ENCODE peak calls at places on chromosomes 13 and 19, in four cellular contexts. W is fibroblast of the aortic adventitia, N is choroid plexus epithelial cell, K is cardiac muscle cell. O is an unnamed sample.

GRCh38 chr13:41827507-41828213 is 133.2 kb downstream of the VWA8 start:
- DNase-seq in W (peak), N (peak), K (no peak), O (no peak)

GRCh38 chr19:46967578-46968018 is 52.0 kb upstream of the NPAS1 start:
- DNase-seq in N (no peak), W (peak), K (no peak), O (peak)

GRCh38 chr19:18436651-18437478 is 1.1 kb downstream of the ISYNA1 start:
- DNase-seq in W (peak), N (peak), K (peak), O (peak)

GRCh38 chr19:17933414-17934129 is 757 bp downstream of the CCDC124 start:
- DNase-seq in W (peak), K (no peak), N (peak), O (no peak)

GRCh38 chr19:16911046-16911445 is 22.2 kb downstream of the F2RL3 start:
- DNase-seq in K (no peak), N (no peak), W (no peak), O (no peak)

GRCh38 chr13:50236898-50237318 is 221.7 kb downstream of the KCNRG start:
- DNase-seq in N (peak), W (peak), K (no peak), O (peak)

GRCh38 chr13:28117689-28118377 is 17.5 kb upstream of the FLT3 start:
- DNase-seq in K (no peak), W (peak), N (peak), O (no peak)

GRCh38 chr13:40442826-40443225 is 223.6 kb downstream of the FOXO1 start:
- DNase-seq in W (no peak), N (no peak), K (no peak), O (no peak)

GRCh38 chr19:35023428-35023827 is 6.8 kb upstream of the SCN1B start:
- DNase-seq in W (no peak), K (no peak), N (no peak), O (no peak)

GRCh38 chr19:2517881-2518601 is 42.1 kb downstream of the GADD45B start:
- DNase-seq in N (peak), K (peak), W (no peak), O (no peak)

GRCh38 chr19:16381756-16382401 is 57.3 kb downstream of the KLF2 start:
- DNase-seq in K (peak), W (peak), N (no peak), O (no peak)

GRCh38 chr19:15199652-15200574 is 882 bp downstream of the NOTCH3 start:
- DNase-seq in W (no peak), K (peak), N (no peak), O (no peak)

GRCh38 chr13:80132741-80133601 is 208.0 kb downstream of the SPRY2 start:
- DNase-seq in K (peak), N (peak), W (peak), O (no peak)

GRCh38 chr19:51511353-51511752 is 9.8 kb upstream of the SIGLEC12 start:
- DNase-seq in W (no peak), N (peak), K (no peak), O (peak)

GRCh38 chr13:41941174-41941573 is 19.7 kb downstream of the VWA8 start:
- DNase-seq in W (no peak), N (peak), K (peak), O (no peak)

GRCh38 chr19:47447470-47448359 is 24.0 kb downstream of the SLC8A2 start:
- DNase-seq in K (peak), W (peak), N (no peak), O (peak)

GRCh38 chr19:14003279-14004051 is 2.7 kb downstream of the RFX1 start:
- DNase-seq in K (no peak), W (peak), N (no peak), O (peak)

GRCh38 chr13:66794340-66795031 is 435.6 kb downstream of the PCDH9 start:
- DNase-seq in K (no peak), W (no peak), N (no peak), O (no peak)

GRCh38 chr13:38763446-38764381 is 76.8 kb downstream of the FREM2 start:
- DNase-seq in N (peak), K (peak), W (peak), O (peak)

GRCh38 chr13:111034811-111035210 is 80.3 kb upstream of the ARHGEF7 start:
- DNase-seq in K (no peak), N (peak), W (peak), O (no peak)

GRCh38 chr13:105353654-105354053 is 1181.8 kb downstream of the EFNB2 start:
- DNase-seq in W (no peak), K (no peak), N (no peak), O (no peak)

GRCh38 chr19:17234911-17235617 is 9.0 kb downstream of the OCEL1 start:
- DNase-seq in W (peak), N (peak), K (peak), O (peak)

GRCh38 chr19:43464089-43464775 is 1.2 kb downstream of the LYPD3 start:
- DNase-seq in K (peak), W (no peak), N (no peak), O (no peak)

GRCh38 chr19:8459520-8460260 is 14.9 kb downstream of the HNRNPM start:
- DNase-seq in W (peak), N (peak), K (no peak), O (no peak)

GRCh38 chr19:49213791-49214190 is 56.2 kb downstream of the TRPM4 start:
- DNase-seq in K (no peak), N (no peak), W (no peak), O (no peak)

GRCh38 chr13:82698383-82698782 is 1183.9 kb downstream of the SLITRK1 start:
- DNase-seq in W (no peak), N (no peak), K (no peak), O (no peak)

GRCh38 chr13:99221567-99222239 is 21.0 kb downstream of the UBAC2 start:
- DNase-seq in N (no peak), W (no peak), K (no peak), O (no peak)

GRCh38 chr13:48110930-48111721 is 16.2 kb upstream of the MED4 start:
- DNase-seq in W (peak), K (no peak), N (peak), O (no peak)

GRCh38 chr13:85864963-85865530 is 65.8 kb upstream of the SLITRK6 start:
- DNase-seq in W (no peak), N (peak), K (peak), O (peak)

GRCh38 chr19:47633996-47634395 is 25.1 kb downstream of the BICRA start:
- DNase-seq in N (no peak), W (no peak), K (no peak), O (no peak)

GRCh38 chr19:5719274-5719960 is 529 bp downstream of the LONP1 start:
- DNase-seq in N (peak), K (peak), W (peak), O (peak)

GRCh38 chr19:46384396-46384795 is 29.0 kb downstream of the CCDC8 start:
- DNase-seq in K (no peak), W (no peak), N (no peak), O (no peak)

GRCh38 chr13:78630509-78630908 is 27.2 kb upstream of the POU4F1 start:
- DNase-seq in N (no peak), K (no peak), W (no peak), O (no peak)

GRCh38 chr13:37348916-37349653 is 243.6 kb upstream of the CSNK1A1L start:
- DNase-seq in W (no peak), N (no peak), K (no peak), O (no peak)

GRCh38 chr13:19173752-19174151 is 7.9 kb downstream of the TUBA3C start:
- DNase-seq in W (no peak), K (no peak), N (no peak), O (no peak)

GRCh38 chr13:74715718-74716117 is 581.5 kb upstream of the KLF12 start:
- DNase-seq in K (no peak), N (no peak), W (no peak), O (no peak)

GRCh38 chr19:58218899-58219298 is 9.8 kb upstream of the ZNF544 start:
- DNase-seq in N (peak), K (peak), W (no peak), O (peak)

GRCh38 chr13:72556945-72557344 is 170.5 kb downstream of the MZT1 start:
- DNase-seq in N (no peak), W (no peak), K (no peak), O (no peak)

DNA sequence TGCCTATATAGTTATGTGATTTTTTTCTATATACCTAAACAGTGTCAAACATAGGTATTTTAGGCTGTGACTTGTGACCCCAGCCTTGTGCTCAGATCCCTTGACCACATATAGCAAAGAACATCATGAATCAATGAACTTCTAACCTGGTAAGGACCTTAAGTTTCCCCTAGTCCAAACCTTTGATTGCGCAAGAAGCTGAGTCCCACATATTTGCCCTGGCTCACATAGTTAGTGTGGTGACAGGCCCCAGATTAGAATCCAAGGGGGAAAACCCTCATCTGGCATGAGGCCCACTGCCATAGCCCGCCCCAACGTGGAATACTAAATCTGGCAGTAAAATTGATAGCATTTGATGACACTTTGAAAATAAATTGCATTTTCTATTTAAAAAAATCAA is 171.8 kb downstream of the MZT1 start:
- DNase-seq in W (no peak), K (no peak), N (no peak), O (no peak)
- TF ChIP-seq CTCF in W (no peak), K (no peak), N (no peak), O (no peak)

DNA sequence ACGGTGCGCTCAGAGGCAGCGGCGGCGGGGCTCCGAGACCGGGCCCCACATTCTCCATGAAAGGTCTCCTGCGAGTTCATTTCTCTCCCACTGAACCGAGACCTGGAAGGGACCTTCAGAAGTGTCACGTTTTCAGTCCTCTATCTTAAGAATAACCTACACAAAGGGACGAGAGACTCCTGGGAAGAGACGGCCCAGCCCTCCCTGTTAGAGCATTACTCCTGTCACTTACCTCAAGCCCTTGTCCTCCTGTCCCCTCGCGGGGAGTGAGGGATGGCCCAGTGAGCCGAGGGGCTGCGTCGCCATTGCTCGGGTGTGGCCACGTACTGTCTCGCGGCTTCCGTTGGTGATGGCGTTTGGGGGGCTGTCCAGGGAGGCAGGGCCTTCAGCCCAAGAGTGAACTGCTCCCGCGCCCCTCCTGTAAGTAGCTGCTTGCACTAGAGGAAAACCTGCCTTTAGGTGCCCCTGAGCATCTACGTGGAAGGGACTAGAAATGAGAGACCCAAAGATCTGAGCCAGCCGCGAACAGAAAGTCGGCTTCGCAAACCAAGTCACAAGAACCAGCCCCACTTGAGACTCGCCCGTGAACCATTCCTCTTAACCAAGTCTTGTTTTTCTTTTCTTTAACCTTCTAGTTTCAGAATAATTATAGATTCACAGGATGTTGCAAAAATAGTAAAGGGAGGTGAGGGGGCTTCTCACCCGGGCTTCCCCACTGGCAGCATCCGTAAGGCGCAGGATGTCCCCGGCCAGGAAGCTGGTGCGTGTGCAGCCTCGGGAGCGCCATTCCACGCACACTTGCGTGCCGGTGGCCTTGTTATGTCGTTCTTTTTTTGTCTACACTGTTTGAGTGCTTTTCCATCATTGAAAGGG is 21.1 kb upstream of the NDUFS7 start:
- DNase-seq in N (no peak), W (no peak), K (no peak), O (no peak)
- H3K4me3 ChIP-seq in N (no peak), W (no peak), K (no peak), O (no peak)

GRCh38 chr19:10551698-10552301 is 8.1 kb downstream of the ATG4D start:
- DNase-seq in N (peak), W (peak), K (no peak), O (peak)
- TF ChIP-seq CTCF in N (peak), W (peak), K (peak), O (no peak)

GRCh38 chr19:55149078-55150003 is at the start of gene TNNT1:
- DNase-seq in W (no peak), N (no peak), K (peak), O (no peak)
- H3K4me3 ChIP-seq in W (no peak), N (no peak), K (no peak), O (no peak)

GRCh38 chr13:52797176-52797575 is 51.3 kb downstream of the PCDH8 start:
- DNase-seq in K (no peak), N (no peak), W (no peak), O (no peak)
- TF ChIP-seq CTCF in K (no peak), N (no peak), W (no peak), O (no peak)

GRCh38 chr19:36059180-36059910 is 4.6 kb downstream of the WDR62 start:
- DNase-seq in N (no peak), K (no peak), W (no peak), O (no peak)

GRCh38 chr19:36058481-36059179 is 3.9 kb downstream of the WDR62 start:
- DNase-seq in N (no peak), K (no peak), W (no peak), O (no peak)

GRCh38 chr19:36064829-36065228 is 10.1 kb downstream of the WDR62 start:
- DNase-seq in W (no peak), K (no peak), N (no peak), O (no peak)

GRCh38 chr19:36060430-36060829 is 5.7 kb downstream of the WDR62 start:
- DNase-seq in N (peak), K (peak), W (peak), O (peak)

GRCh38 chr19:36061367-36061766 is 6.7 kb downstream of the WDR62 start:
- DNase-seq in K (no peak), W (no peak), N (no peak), O (no peak)
- H3K4me3 ChIP-seq in K (no peak), W (no peak), N (no peak), O (no peak)

DNA sequence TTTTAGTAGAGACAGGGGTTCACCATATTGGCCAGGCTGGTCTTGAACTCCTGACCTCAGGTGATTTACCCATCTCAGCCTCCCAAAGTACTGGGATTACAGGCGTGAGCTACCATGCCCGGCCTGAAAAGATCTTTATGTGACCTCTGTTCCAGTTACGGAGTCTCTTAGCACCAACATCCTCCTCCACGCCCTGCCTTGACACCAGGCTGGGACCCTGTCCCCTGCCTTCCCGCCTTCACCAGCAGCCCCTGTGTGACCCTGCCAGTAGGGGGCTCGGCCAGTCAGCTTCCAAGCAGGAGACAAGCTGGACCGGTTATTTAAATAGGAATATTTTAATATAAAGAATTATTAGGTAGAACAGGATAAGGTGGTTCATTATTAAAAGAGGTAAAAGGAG is 54.2 kb downstream of the GPR12 start:
- DNase-seq in N (no peak), K (no peak), W (no peak), O (no peak)
- TF ChIP-seq CTCF in N (no peak), K (no peak), W (peak), O (no peak)

O was measured in GM12865.